ENCODE peak calls at places on chromosomes 4 and X, in six cellular contexts. One of them, this sample, is unnamed.

GRCh38 chrX:24846551-24847170 is 152.9 kb downstream of the POLA1 start:
- DNase-seq in fibroblast of pulmonary artery: peak; percentile 59
- DNase-seq in osteoblast: no peak
- DNase-seq in AG09309: no peak
- DNase-seq in left lung: no peak
- DNase-seq in mammary epithelial cell: no peak
- DNase-seq in this sample: no peak

GRCh38 chr4:168558587-168558986 is 61.7 kb downstream of the PALLD start:
- DNase-seq in fibroblast of pulmonary artery: peak; percentile 83
- DNase-seq in osteoblast: peak; percentile 23
- DNase-seq in AG09309: no peak
- DNase-seq in left lung: no peak
- DNase-seq in mammary epithelial cell: no peak
- DNase-seq in this sample: no peak

GRCh38 chrX:115023139-115023538 is 5.7 kb upstream of the IL13RA2 start:
- DNase-seq in fibroblast of pulmonary artery: peak; percentile 79
- DNase-seq in osteoblast: peak; percentile 62
- DNase-seq in AG09309: peak; percentile 54
- DNase-seq in left lung: no peak
- DNase-seq in mammary epithelial cell: peak; percentile 90
- DNase-seq in this sample: no peak

GRCh38 chr4:99324978-99325377 is 3.8 kb upstream of the ADH1B start:
- DNase-seq in fibroblast of pulmonary artery: peak; percentile 86
- DNase-seq in osteoblast: peak; percentile 39
- DNase-seq in AG09309: no peak
- DNase-seq in left lung: peak; percentile 39
- DNase-seq in mammary epithelial cell: no peak
- DNase-seq in this sample: no peak

GRCh38 chrX:103722505-103722904 is 11.8 kb downstream of the TMEM31 start:
- DNase-seq in fibroblast of pulmonary artery: peak; percentile 77
- DNase-seq in osteoblast: no peak
- DNase-seq in AG09309: no peak
- DNase-seq in left lung: no peak
- DNase-seq in mammary epithelial cell: peak; percentile 15
- DNase-seq in this sample: no peak

GRCh38 chr4:3318561-3319021 is 25.8 kb downstream of the RGS12 start:
- DNase-seq in fibroblast of pulmonary artery: no peak
- DNase-seq in osteoblast: no peak
- DNase-seq in AG09309: no peak
- DNase-seq in left lung: no peak
- DNase-seq in mammary epithelial cell: no peak
- DNase-seq in this sample: no peak

GRCh38 chrX:4978613-4979012 is 1250.1 kb downstream of the NLGN4X start:
- DNase-seq in fibroblast of pulmonary artery: no peak
- DNase-seq in osteoblast: no peak
- DNase-seq in AG09309: no peak
- DNase-seq in left lung: no peak
- DNase-seq in mammary epithelial cell: no peak
- DNase-seq in this sample: no peak

GRCh38 chr4:77453911-77454310 is 151.7 kb upstream of the CXCL13 start:
- DNase-seq in fibroblast of pulmonary artery: no peak
- DNase-seq in osteoblast: no peak
- DNase-seq in AG09309: no peak
- DNase-seq in left lung: no peak
- DNase-seq in mammary epithelial cell: no peak
- DNase-seq in this sample: no peak

GRCh38 chr4:159607824-159608223 is 504.9 kb downstream of the RAPGEF2 start:
- DNase-seq in fibroblast of pulmonary artery: no peak
- DNase-seq in osteoblast: no peak
- DNase-seq in AG09309: no peak
- DNase-seq in left lung: no peak
- DNase-seq in mammary epithelial cell: peak; percentile 42
- DNase-seq in this sample: no peak

GRCh38 chr4:173405840-173406606 is 7.1 kb upstream of the SCRG1 start:
- DNase-seq in fibroblast of pulmonary artery: no peak
- DNase-seq in osteoblast: no peak
- DNase-seq in AG09309: no peak
- DNase-seq in left lung: no peak
- DNase-seq in mammary epithelial cell: no peak
- DNase-seq in this sample: no peak

GRCh38 chr4:111174331-111174730 is 551.5 kb upstream of the PITX2 start:
- DNase-seq in fibroblast of pulmonary artery: no peak
- DNase-seq in osteoblast: no peak
- DNase-seq in AG09309: no peak
- DNase-seq in left lung: no peak
- DNase-seq in mammary epithelial cell: no peak
- DNase-seq in this sample: no peak

GRCh38 chrX:120697053-120697452 is 67.2 kb upstream of the C1GALT1C1 start:
- DNase-seq in fibroblast of pulmonary artery: no peak
- DNase-seq in osteoblast: no peak
- DNase-seq in AG09309: no peak
- DNase-seq in left lung: no peak
- DNase-seq in mammary epithelial cell: no peak
- DNase-seq in this sample: no peak

GRCh38 chr4:22595684-22596083 is 79.8 kb upstream of the ADGRA3 start:
- DNase-seq in fibroblast of pulmonary artery: peak; percentile 1
- DNase-seq in osteoblast: no peak
- DNase-seq in AG09309: no peak
- DNase-seq in left lung: no peak
- DNase-seq in mammary epithelial cell: no peak
- DNase-seq in this sample: no peak

GRCh38 chrX:153397256-153397960 is 3.7 kb downstream of the PNMA6E start:
- DNase-seq in fibroblast of pulmonary artery: no peak
- DNase-seq in osteoblast: peak; percentile 63
- DNase-seq in AG09309: no peak
- DNase-seq in left lung: no peak
- DNase-seq in mammary epithelial cell: no peak
- DNase-seq in this sample: no peak

GRCh38 chr4:94852601-94853000 is 94.8 kb downstream of the BMPR1B start:
- DNase-seq in fibroblast of pulmonary artery: no peak
- DNase-seq in osteoblast: no peak
- DNase-seq in AG09309: no peak
- DNase-seq in left lung: no peak
- DNase-seq in mammary epithelial cell: no peak
- DNase-seq in this sample: no peak

GRCh38 chr4:53861856-53862610 is 202.4 kb downstream of the CHIC2 start:
- DNase-seq in fibroblast of pulmonary artery: peak; percentile 89
- DNase-seq in osteoblast: peak; percentile 81
- DNase-seq in AG09309: peak; percentile 90
- DNase-seq in left lung: no peak
- DNase-seq in mammary epithelial cell: peak; percentile 67
- DNase-seq in this sample: no peak

GRCh38 chr4:45186249-45186648 is 459.9 kb upstream of the GNPDA2 start:
- DNase-seq in fibroblast of pulmonary artery: no peak
- DNase-seq in osteoblast: no peak
- DNase-seq in AG09309: no peak
- DNase-seq in left lung: no peak
- DNase-seq in mammary epithelial cell: no peak
- DNase-seq in this sample: no peak

GRCh38 chrX:133859336-133859735 is 126.1 kb downstream of the GPC3 start:
- DNase-seq in fibroblast of pulmonary artery: no peak
- DNase-seq in osteoblast: no peak
- DNase-seq in AG09309: no peak
- DNase-seq in left lung: no peak
- DNase-seq in mammary epithelial cell: peak; percentile 57
- DNase-seq in this sample: no peak

GRCh38 chr4:5967783-5968182 is 50.4 kb downstream of the C4orf50 start:
- DNase-seq in fibroblast of pulmonary artery: no peak
- DNase-seq in osteoblast: no peak
- DNase-seq in AG09309: no peak
- DNase-seq in left lung: no peak
- DNase-seq in mammary epithelial cell: no peak
- DNase-seq in this sample: no peak

GRCh38 chrX:70423937-70424336 is 823 bp downstream of the GDPD2 start:
- DNase-seq in fibroblast of pulmonary artery: no peak
- DNase-seq in osteoblast: no peak
- DNase-seq in AG09309: no peak
- DNase-seq in left lung: no peak
- DNase-seq in mammary epithelial cell: no peak
- DNase-seq in this sample: no peak

GRCh38 chr4:26753642-26754041 is 107.0 kb upstream of the STIM2 start:
- DNase-seq in fibroblast of pulmonary artery: peak; percentile 47
- DNase-seq in osteoblast: peak; percentile 23
- DNase-seq in AG09309: peak; percentile 20
- DNase-seq in left lung: peak; percentile 32
- DNase-seq in mammary epithelial cell: no peak
- DNase-seq in this sample: no peak

GRCh38 chrX:25295466-25295865 is 279.7 kb upstream of the ARX start:
- DNase-seq in fibroblast of pulmonary artery: no peak
- DNase-seq in osteoblast: no peak
- DNase-seq in AG09309: no peak
- DNase-seq in left lung: no peak
- DNase-seq in mammary epithelial cell: no peak
- DNase-seq in this sample: no peak

DNA sequence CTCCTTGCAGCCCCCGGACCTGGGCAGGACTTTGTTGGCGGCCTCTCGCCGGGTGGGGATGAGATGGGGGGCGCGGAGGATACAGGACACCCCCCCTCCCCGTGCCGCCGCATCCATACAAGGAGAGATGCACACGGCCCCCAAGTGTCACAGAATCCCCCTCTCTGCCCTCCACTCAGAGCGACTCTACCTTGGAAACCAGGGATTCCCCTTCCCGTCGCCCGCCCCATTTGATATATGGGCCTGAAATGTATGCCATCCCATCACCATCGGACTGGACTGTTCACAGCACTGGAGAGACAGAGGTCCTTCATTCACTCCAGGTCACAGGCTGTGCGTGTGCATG is 426 bp downstream of the PORCN start:
- DNase-seq in fibroblast of pulmonary artery: no peak
- DNase-seq in osteoblast: no peak
- DNase-seq in AG09309: no peak
- DNase-seq in left lung: no peak
- DNase-seq in mammary epithelial cell: no peak
- DNase-seq in this sample: no peak
- TF ChIP-seq CTCF in fibroblast of pulmonary artery: no peak
- TF ChIP-seq CTCF in osteoblast: no peak
- TF ChIP-seq CTCF in AG09309: no peak
- TF ChIP-seq CTCF in left lung: no peak
- TF ChIP-seq CTCF in mammary epithelial cell: no peak
- TF ChIP-seq CTCF in this sample: no peak

GRCh38 chr4:163196904-163197505 is 30.3 kb upstream of the NAF1 start:
- DNase-seq in fibroblast of pulmonary artery: no peak
- DNase-seq in osteoblast: no peak
- DNase-seq in AG09309: no peak
- DNase-seq in left lung: no peak
- DNase-seq in mammary epithelial cell: no peak
- DNase-seq in this sample: no peak

GRCh38 chr4:163193717-163194116 is 27.0 kb upstream of the NAF1 start:
- DNase-seq in fibroblast of pulmonary artery: no peak
- DNase-seq in osteoblast: no peak
- DNase-seq in AG09309: no peak
- DNase-seq in left lung: no peak
- DNase-seq in mammary epithelial cell: no peak
- DNase-seq in this sample: no peak

GRCh38 chr4:163194593-163194992 is 27.9 kb upstream of the NAF1 start:
- DNase-seq in fibroblast of pulmonary artery: no peak
- DNase-seq in osteoblast: no peak
- DNase-seq in AG09309: no peak
- DNase-seq in left lung: no peak
- DNase-seq in mammary epithelial cell: no peak
- DNase-seq in this sample: no peak

GRCh38 chr4:163195247-163195765 is 28.6 kb upstream of the NAF1 start:
- DNase-seq in fibroblast of pulmonary artery: no peak
- DNase-seq in osteoblast: no peak
- DNase-seq in AG09309: no peak
- DNase-seq in left lung: no peak
- DNase-seq in mammary epithelial cell: no peak
- DNase-seq in this sample: no peak

GRCh38 chr4:163191999-163192398 is 25.3 kb upstream of the NAF1 start:
- DNase-seq in fibroblast of pulmonary artery: peak; percentile 11
- DNase-seq in osteoblast: no peak
- DNase-seq in AG09309: no peak
- DNase-seq in left lung: no peak
- DNase-seq in mammary epithelial cell: peak; percentile 23
- DNase-seq in this sample: no peak
- TF ChIP-seq CTCF in fibroblast of pulmonary artery: peak; percentile 16
- TF ChIP-seq CTCF in osteoblast: peak; percentile 48
- TF ChIP-seq CTCF in AG09309: peak; percentile 40
- TF ChIP-seq CTCF in left lung: no peak
- TF ChIP-seq CTCF in mammary epithelial cell: peak; percentile 27
- TF ChIP-seq CTCF in this sample: no peak

GRCh38 chr4:122203407-122203806 is 51.3 kb downstream of the BLTP1 start:
- DNase-seq in fibroblast of pulmonary artery: no peak
- DNase-seq in osteoblast: no peak
- DNase-seq in AG09309: no peak
- DNase-seq in left lung: no peak
- DNase-seq in mammary epithelial cell: no peak
- DNase-seq in this sample: no peak

GRCh38 chr4:122205687-122206086 is 53.6 kb downstream of the BLTP1 start:
- DNase-seq in fibroblast of pulmonary artery: no peak
- DNase-seq in osteoblast: no peak
- DNase-seq in AG09309: no peak
- DNase-seq in left lung: no peak
- DNase-seq in mammary epithelial cell: no peak
- DNase-seq in this sample: no peak
- TF ChIP-seq CTCF in fibroblast of pulmonary artery: no peak
- TF ChIP-seq CTCF in osteoblast: no peak
- TF ChIP-seq CTCF in AG09309: no peak
- TF ChIP-seq CTCF in left lung: no peak
- TF ChIP-seq CTCF in mammary epithelial cell: peak; percentile 3
- TF ChIP-seq CTCF in this sample: no peak

GRCh38 chrX:15468036-15468435 is 25.1 kb downstream of the PIR start:
- DNase-seq in fibroblast of pulmonary artery: peak; percentile 72
- DNase-seq in osteoblast: peak; percentile 69
- DNase-seq in AG09309: peak; percentile 35
- DNase-seq in left lung: no peak
- DNase-seq in mammary epithelial cell: peak; percentile 78
- DNase-seq in this sample: no peak

GRCh38 chrX:15472523-15472922 is 20.6 kb downstream of the PIR start:
- DNase-seq in fibroblast of pulmonary artery: no peak
- DNase-seq in osteoblast: no peak
- DNase-seq in AG09309: no peak
- DNase-seq in left lung: no peak
- DNase-seq in mammary epithelial cell: peak; percentile 2
- DNase-seq in this sample: no peak

GRCh38 chrX:15474058-15474457 is 19.1 kb downstream of the PIR start:
- DNase-seq in fibroblast of pulmonary artery: no peak
- DNase-seq in osteoblast: no peak
- DNase-seq in AG09309: no peak
- DNase-seq in left lung: no peak
- DNase-seq in mammary epithelial cell: peak; percentile 55
- DNase-seq in this sample: no peak

GRCh38 chrX:15469613-15470012 is 23.5 kb downstream of the PIR start:
- DNase-seq in fibroblast of pulmonary artery: no peak
- DNase-seq in osteoblast: peak; percentile 21
- DNase-seq in AG09309: no peak
- DNase-seq in left lung: no peak
- DNase-seq in mammary epithelial cell: no peak
- DNase-seq in this sample: no peak

DNA sequence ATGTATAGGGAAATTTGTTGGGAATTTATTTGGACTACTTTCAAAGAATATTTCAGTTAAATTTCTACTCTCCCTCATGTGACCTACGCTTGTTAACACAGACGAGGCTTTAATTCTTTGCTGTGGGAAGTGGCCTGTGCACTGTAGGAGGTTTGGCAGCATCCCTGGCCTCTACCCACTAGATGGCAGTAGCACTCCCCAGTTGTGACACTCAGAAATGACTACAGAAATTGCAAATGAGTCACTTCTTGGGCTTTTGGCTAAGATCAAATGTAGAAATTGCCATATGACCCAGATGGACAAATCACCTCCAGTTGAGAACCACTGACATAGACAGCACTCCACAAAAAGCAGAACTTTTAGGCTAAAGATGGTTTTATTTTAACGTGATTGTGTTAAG is 22.1 kb downstream of the PIR start:
- DNase-seq in fibroblast of pulmonary artery: peak; percentile 71
- DNase-seq in osteoblast: no peak
- DNase-seq in AG09309: no peak
- DNase-seq in left lung: peak; percentile 54
- DNase-seq in mammary epithelial cell: peak; percentile 68
- DNase-seq in this sample: peak; percentile 54
- TF ChIP-seq CTCF in fibroblast of pulmonary artery: peak; percentile 75
- TF ChIP-seq CTCF in osteoblast: peak; percentile 95
- TF ChIP-seq CTCF in AG09309: peak; percentile 90
- TF ChIP-seq CTCF in left lung: peak; percentile 72
- TF ChIP-seq CTCF in mammary epithelial cell: peak; percentile 90
- TF ChIP-seq CTCF in this sample: peak; percentile 91